ENCODE peak calls at places on chromosomes 16 and 17, in nine cellular contexts. L, C, G, N, H, S, W, T and O are unnamed samples.

GRCh38 chr16:3012828-3013420 is at the start of gene CLDN9:
- DNase-seq in L (peak; percentile 63), C (peak; percentile 66), G (peak; percentile 48), N (no peak), H (no peak), S (peak; percentile 81), W (peak; percentile 75), T (no peak), O (no peak)

GRCh38 chr17:41324180-41325075 is 8.9 kb upstream of the KRTAP17-1 start:
- DNase-seq in L (peak; percentile 27), C (no peak), G (peak; percentile 39), N (no peak), H (no peak), S (peak; percentile 22), W (peak; percentile 79), T (peak; percentile 63), O (no peak)

GRCh38 chr17:48644159-48644558 is 18.0 kb upstream of the HOXB9 start:
- DNase-seq in L (no peak), C (no peak), G (no peak), N (no peak), H (no peak), S (no peak), W (no peak), T (no peak), O (no peak)

GRCh38 chr16:8407351-8407750 is 183.0 kb downstream of the TMEM114 start:
- DNase-seq in L (no peak), C (no peak), G (no peak), N (no peak), H (no peak), S (no peak), W (no peak), T (no peak), O (no peak)

GRCh38 chr16:27764869-27765675 is 215.1 kb downstream of the KATNIP start:
- DNase-seq in L (no peak), C (no peak), G (no peak), N (no peak), H (no peak), S (no peak), W (no peak), T (no peak), O (peak; percentile 19)

GRCh38 chr17:83200231-83200699 is 120.9 kb downstream of the METRNL start:
- DNase-seq in L (peak; percentile 63), C (peak; percentile 4), G (no peak), N (no peak), H (no peak), S (peak; percentile 71), W (no peak), T (no peak), O (peak; percentile 93)

GRCh38 chr17:38719284-38719942 is 10.7 kb upstream of the CISD3 start:
- DNase-seq in L (no peak), C (no peak), G (no peak), N (no peak), H (no peak), S (no peak), W (peak; percentile 88), T (no peak), O (no peak)

GRCh38 chr17:11035681-11036080 is 197.8 kb upstream of the PIRT start:
- DNase-seq in L (no peak), C (no peak), G (no peak), N (no peak), H (no peak), S (no peak), W (no peak), T (no peak), O (no peak)

GRCh38 chr17:2856727-2857126 is 60.5 kb downstream of the RAP1GAP2 start:
- DNase-seq in L (no peak), C (no peak), G (no peak), N (no peak), H (no peak), S (no peak), W (no peak), T (no peak), O (no peak)

GRCh38 chr17:59074494-59074893 is 32.2 kb downstream of the TRIM37 start:
- DNase-seq in L (no peak), C (no peak), G (no peak), N (no peak), H (no peak), S (no peak), W (no peak), T (peak; percentile 78), O (no peak)

GRCh38 chr17:13346081-13346533 is 255.6 kb downstream of the HS3ST3A1 start:
- DNase-seq in L (no peak), C (no peak), G (no peak), N (no peak), H (peak; percentile 16), S (no peak), W (peak; percentile 64), T (peak; percentile 93), O (no peak)

GRCh38 chr16:53220585-53220984 is 165.8 kb downstream of the CHD9 start:
- DNase-seq in L (no peak), C (peak; percentile 10), G (peak; percentile 9), N (no peak), H (no peak), S (no peak), W (peak; percentile 41), T (no peak), O (no peak)

GRCh38 chr16:53219795-53220194 is 165.0 kb downstream of the CHD9 start:
- DNase-seq in L (no peak), C (no peak), G (no peak), N (no peak), H (no peak), S (no peak), W (no peak), T (no peak), O (no peak)

GRCh38 chr16:53224932-53225533 is 170.2 kb downstream of the CHD9 start:
- DNase-seq in L (no peak), C (no peak), G (no peak), N (no peak), H (no peak), S (no peak), W (no peak), T (peak; percentile 39), O (no peak)
- H3K27ac ChIP-seq in L (no peak overlapping the region), C (no peak overlapping the region), G (peak overlapping the region; percentile 45), N (no peak overlapping the region), H (no peak overlapping the region), S (no peak overlapping the region), W (no peak overlapping the region), T (no peak overlapping the region), O (no peak overlapping the region)

GRCh38 chr16:68644303-68644702 is 807 bp upstream of the CDH3 start:
- DNase-seq in L (no peak), C (no peak), G (peak; percentile 31), N (no peak), H (peak; percentile 66), S (no peak), W (peak; percentile 74), T (peak; percentile 43), O (no peak)
- H3K27ac ChIP-seq in L (no peak overlapping the region), C (no peak overlapping the region), G (peak overlapping the region; percentile 95), N (no peak overlapping the region), H (peak overlapping the region; percentile 89), S (no peak overlapping the region), W (peak overlapping the region; percentile 94), T (peak overlapping the region; percentile 87), O (peak overlapping the region; percentile 81)

GRCh38 chr16:85530370-85530739 is 82.8 kb upstream of the GSE1 start:
- DNase-seq in L (no peak), C (no peak), G (no peak), N (no peak), H (no peak), S (no peak), W (no peak), T (no peak), O (no peak)

GRCh38 chr16:85527042-85527766 is 85.9 kb upstream of the GSE1 start:
- DNase-seq in L (no peak), C (peak; percentile 32), G (no peak), N (no peak), H (no peak), S (no peak), W (no peak), T (no peak), O (no peak)

GRCh38 chr16:85529489-85530369 is 83.4 kb upstream of the GSE1 start:
- DNase-seq in L (no peak), C (no peak), G (no peak), N (no peak), H (no peak), S (no peak), W (peak; percentile 42), T (no peak), O (no peak)

GRCh38 chr16:85527767-85528297 is 85.3 kb upstream of the GSE1 start:
- DNase-seq in L (no peak), C (no peak), G (no peak), N (no peak), H (no peak), S (no peak), W (no peak), T (no peak), O (no peak)

DNA sequence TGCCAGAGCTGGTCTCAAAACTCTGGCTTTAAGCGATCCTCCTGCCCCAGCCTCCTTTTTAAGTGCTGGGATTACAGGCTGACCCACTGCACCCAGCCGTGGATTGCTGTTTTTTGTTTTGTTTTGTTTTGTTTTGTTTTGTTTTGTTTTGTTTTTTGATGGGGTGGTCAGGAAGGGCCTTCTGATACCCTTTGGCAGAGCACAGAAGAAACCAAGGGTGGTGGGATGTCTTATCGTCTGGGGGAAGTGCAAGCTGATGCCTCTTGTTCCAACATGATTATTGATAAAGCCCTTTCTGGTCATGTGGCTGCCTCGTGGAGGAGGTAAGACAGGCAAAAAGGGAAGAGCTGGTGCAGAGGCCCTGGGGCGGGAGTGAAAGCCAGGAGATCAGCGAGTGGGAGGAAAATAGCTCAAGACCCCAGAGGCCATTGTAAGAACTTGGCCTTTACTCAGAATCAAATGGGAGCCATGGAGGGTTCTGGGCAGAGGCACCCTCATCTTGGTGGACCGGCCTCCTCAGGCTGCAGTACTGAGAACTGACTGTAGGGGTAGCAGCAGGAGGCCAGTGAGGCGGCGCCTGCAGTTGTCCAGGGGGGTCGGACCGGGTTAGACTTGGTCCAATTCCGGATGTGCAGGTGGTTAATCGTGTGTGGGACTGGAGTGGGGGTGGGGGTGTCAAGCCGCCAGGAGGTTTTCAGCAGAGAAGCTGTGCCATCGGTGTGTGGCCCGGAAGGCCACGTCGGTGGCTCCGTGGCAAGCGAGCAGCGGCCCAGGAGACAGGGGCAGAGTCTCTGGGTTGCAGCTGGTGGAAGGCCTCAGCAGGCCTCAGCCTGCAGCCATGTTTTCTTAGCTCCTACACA is 84.4 kb upstream of the GSE1 start:
- DNase-seq in L (no peak), C (peak; percentile 70), G (no peak), N (no peak), H (no peak), S (no peak), W (peak; percentile 45), T (no peak), O (no peak)
- H3K27ac ChIP-seq in L (no peak overlapping the region), C (peak overlapping the region; percentile 64), G (no peak overlapping the region), N (no peak overlapping the region), H (no peak overlapping the region), S (no peak overlapping the region), W (no peak overlapping the region), T (no peak overlapping the region), O (no peak overlapping the region)

DNA sequence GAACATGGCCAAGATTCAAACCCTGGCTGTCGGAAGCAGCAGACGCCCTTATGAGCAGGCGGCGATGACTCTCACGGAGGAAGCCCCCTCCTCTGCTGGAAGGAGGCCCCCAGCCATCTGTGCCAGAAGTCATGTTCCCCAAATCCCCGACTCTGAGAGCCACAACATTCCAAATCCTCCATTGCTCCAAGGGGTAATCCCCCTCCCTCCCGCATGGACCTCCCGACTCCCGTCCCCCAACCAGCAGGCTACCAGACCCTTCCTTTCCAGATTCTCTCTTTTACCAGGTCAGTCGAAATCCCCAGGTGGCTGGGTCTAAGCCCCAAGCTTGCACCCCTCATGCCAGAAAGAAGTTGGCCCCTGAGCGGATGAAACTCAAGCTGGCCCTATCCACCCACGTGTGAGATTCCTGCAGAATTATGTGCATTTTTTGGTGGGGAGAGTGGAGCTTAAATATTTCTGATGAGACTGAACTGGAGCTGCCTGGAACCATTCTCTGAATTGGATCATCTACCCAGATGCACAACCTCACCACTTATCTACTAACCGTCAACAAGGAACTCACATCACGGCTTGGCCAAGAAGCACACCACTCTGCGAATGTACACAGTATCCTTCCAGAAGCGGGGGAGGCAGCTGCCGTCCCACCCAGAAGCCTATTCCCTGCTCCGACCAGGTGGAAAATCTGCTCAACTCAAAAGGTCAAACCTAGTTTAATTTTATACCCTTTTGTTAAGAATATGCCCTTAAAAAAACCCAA is 283.5 kb downstream of the C16orf95 start:
- DNase-seq in L (no peak), C (no peak), G (peak; percentile 48), N (no peak), H (peak; percentile 56), S (no peak), W (no peak), T (no peak), O (no peak)
- H3K27ac ChIP-seq in L (no peak overlapping the region), C (no peak overlapping the region), G (peak overlapping the region; percentile 61), N (no peak overlapping the region), H (no peak overlapping the region), S (no peak overlapping the region), W (no peak overlapping the region), T (no peak overlapping the region), O (no peak overlapping the region)